ENCODE peak calls at places on chromosomes 12 and 14, in seven cellular contexts. S is central memory CD8-positive, alpha-beta T cell; Q is T-helper 9 cell; Y is lower lobe of right lung; H is transverse colon; O is NCI-H146; L is fibroblast of pulmonary artery. J is an unnamed sample.

GRCh38 chr14:86575141-86575540 is 1045.2 kb downstream of the FLRT2 start:
- DNase-seq in Y (no peak), S (no peak), O (no peak), L (peak; percentile 1), H (no peak), Q (no peak), J (no peak)

GRCh38 chr14:98984719-98985041 is 287.3 kb downstream of the BCL11B start:
- DNase-seq in Y (no peak), H (peak; percentile 45), L (no peak), O (no peak), Q (peak; percentile 54), S (peak; percentile 34), J (no peak)

GRCh38 chr12:124595444-124595843 is 28.0 kb upstream of the NCOR2 start:
- DNase-seq in O (no peak), H (no peak), S (no peak), Q (no peak), Y (no peak), L (no peak), J (no peak)

GRCh38 chr14:49545716-49546115 is 40.5 kb downstream of the RPS29 start:
- DNase-seq in Q (no peak), O (no peak), Y (no peak), H (no peak), S (no peak), L (no peak), J (no peak)

GRCh38 chr14:72500234-72500838 is 393.6 kb downstream of the DPF3 start:
- DNase-seq in Y (no peak), S (no peak), Q (no peak), O (no peak), L (no peak), H (no peak), J (no peak)

GRCh38 chr12:75658826-75659823 is 147.7 kb upstream of the KRR1 start:
- DNase-seq in O (peak; percentile 68), Q (no peak), Y (no peak), H (no peak), L (peak; percentile 82), S (no peak), J (peak; percentile 57)

GRCh38 chr12:3098436-3098835 is 21.3 kb downstream of the TSPAN9 start:
- DNase-seq in Y (no peak), L (no peak), Q (no peak), H (no peak), O (no peak), S (no peak), J (no peak)

GRCh38 chr12:114655934-114656697 is 27.9 kb downstream of the TBX3 start:
- DNase-seq in H (no peak), Y (no peak), O (no peak), Q (no peak), S (no peak), L (peak; percentile 90), J (no peak)

GRCh38 chr14:92481811-92482559 is 31.6 kb upstream of the RIN3 start:
- DNase-seq in L (no peak), Y (no peak), Q (no peak), H (peak; percentile 4), O (no peak), S (peak; percentile 11), J (no peak)

GRCh38 chr12:114751712-114752111 is 67.7 kb upstream of the TBX3 start:
- DNase-seq in Q (no peak), L (no peak), Y (no peak), H (no peak), O (no peak), S (no peak), J (no peak)

GRCh38 chr12:28507055-28507454 is 316.8 kb downstream of the CCDC91 start:
- DNase-seq in H (no peak), Q (no peak), S (no peak), Y (no peak), L (peak; percentile 53), O (no peak), J (no peak)

GRCh38 chr12:15532364-15532977 is 210.2 kb downstream of the PTPRO start:
- DNase-seq in Y (no peak), O (peak; percentile 21), H (peak; percentile 53), L (peak; percentile 83), S (no peak), Q (peak; percentile 12), J (peak; percentile 30)

GRCh38 chr14:68819260-68819691 is 26.4 kb upstream of the ZFP36L1 start:
- DNase-seq in Y (no peak), O (peak; percentile 19), H (peak; percentile 59), Q (no peak), S (no peak), L (peak; percentile 53), J (no peak)

J was measured in Kasumi-1.